ENCODE peak calls at places on chromosome 15, in four cellular contexts. One of them, this sample, is unnamed.

GRCh38 chr15:67064607-67065530 is 533 bp upstream of the SMAD3 start:
- DNase-seq in mesothelial cell of epicardium: peak
- DNase-seq in activated naive CD4-positive, alpha-beta T cell treated with Interleukin-2 at 50 U/mL for 16 hours: peak
- DNase-seq in AG04449: no peak
- DNase-seq in this sample: no peak

GRCh38 chr15:29097971-29098370 is 171.7 kb downstream of the NSMCE3 start:
- DNase-seq in mesothelial cell of epicardium: no peak
- DNase-seq in activated naive CD4-positive, alpha-beta T cell treated with Interleukin-2 at 50 U/mL for 16 hours: no peak
- DNase-seq in AG04449: no peak
- DNase-seq in this sample: no peak

GRCh38 chr15:73946795-73947370 is 20.6 kb downstream of the LOXL1 start:
- DNase-seq in mesothelial cell of epicardium: no peak
- DNase-seq in activated naive CD4-positive, alpha-beta T cell treated with Interleukin-2 at 50 U/mL for 16 hours: no peak
- DNase-seq in AG04449: no peak
- DNase-seq in this sample: no peak

GRCh38 chr15:80179025-80179759 is 26.4 kb downstream of the FAH start:
- DNase-seq in mesothelial cell of epicardium: no peak
- DNase-seq in activated naive CD4-positive, alpha-beta T cell treated with Interleukin-2 at 50 U/mL for 16 hours: no peak
- DNase-seq in AG04449: peak
- DNase-seq in this sample: peak

GRCh38 chr15:63978511-63979226 is 67.6 kb downstream of the DAPK2 start:
- DNase-seq in mesothelial cell of epicardium: no peak
- DNase-seq in activated naive CD4-positive, alpha-beta T cell treated with Interleukin-2 at 50 U/mL for 16 hours: no peak
- DNase-seq in AG04449: no peak
- DNase-seq in this sample: no peak

GRCh38 chr15:68203956-68204355 is 1.2 kb downstream of the CALML4 start:
- DNase-seq in mesothelial cell of epicardium: no peak
- DNase-seq in activated naive CD4-positive, alpha-beta T cell treated with Interleukin-2 at 50 U/mL for 16 hours: no peak
- DNase-seq in AG04449: no peak
- DNase-seq in this sample: no peak

GRCh38 chr15:74399511-74400312 is 32.3 kb upstream of the CYP11A1 start:
- DNase-seq in mesothelial cell of epicardium: no peak
- DNase-seq in activated naive CD4-positive, alpha-beta T cell treated with Interleukin-2 at 50 U/mL for 16 hours: peak
- DNase-seq in AG04449: no peak
- DNase-seq in this sample: no peak

GRCh38 chr15:66613743-66614142 is 47.9 kb upstream of the LCTL start:
- DNase-seq in mesothelial cell of epicardium: no peak
- DNase-seq in activated naive CD4-positive, alpha-beta T cell treated with Interleukin-2 at 50 U/mL for 16 hours: no peak
- DNase-seq in AG04449: no peak
- DNase-seq in this sample: no peak

GRCh38 chr15:100334905-100335304 is 6.9 kb downstream of the ADAMTS17 start:
- DNase-seq in mesothelial cell of epicardium: no peak
- DNase-seq in activated naive CD4-positive, alpha-beta T cell treated with Interleukin-2 at 50 U/mL for 16 hours: no peak
- DNase-seq in AG04449: no peak
- DNase-seq in this sample: no peak

GRCh38 chr15:66251790-66252355 is 1.7 kb downstream of the MEGF11 start:
- DNase-seq in mesothelial cell of epicardium: no peak
- DNase-seq in activated naive CD4-positive, alpha-beta T cell treated with Interleukin-2 at 50 U/mL for 16 hours: no peak
- DNase-seq in AG04449: no peak
- DNase-seq in this sample: no peak

GRCh38 chr15:68365140-68365745 is 66.7 kb downstream of the ITGA11 start:
- DNase-seq in mesothelial cell of epicardium: no peak
- DNase-seq in activated naive CD4-positive, alpha-beta T cell treated with Interleukin-2 at 50 U/mL for 16 hours: no peak
- DNase-seq in AG04449: no peak
- DNase-seq in this sample: no peak

GRCh38 chr15:90382305-90382704 is 5.7 kb upstream of the IQGAP1 start:
- DNase-seq in mesothelial cell of epicardium: no peak
- DNase-seq in activated naive CD4-positive, alpha-beta T cell treated with Interleukin-2 at 50 U/mL for 16 hours: no peak
- DNase-seq in AG04449: no peak
- DNase-seq in this sample: no peak

GRCh38 chr15:52139599-52140462 is 27.3 kb upstream of the BCL2L10 start:
- DNase-seq in mesothelial cell of epicardium: peak
- DNase-seq in activated naive CD4-positive, alpha-beta T cell treated with Interleukin-2 at 50 U/mL for 16 hours: peak
- DNase-seq in AG04449: no peak
- DNase-seq in this sample: no peak

GRCh38 chr15:20341901-20342605 is 199.5 kb downstream of the GOLGA6L6 start:
- DNase-seq in mesothelial cell of epicardium: peak
- DNase-seq in activated naive CD4-positive, alpha-beta T cell treated with Interleukin-2 at 50 U/mL for 16 hours: peak
- DNase-seq in AG04449: no peak
- DNase-seq in this sample: peak

GRCh38 chr15:73989001-73989798 is 2.9 kb downstream of the STOML1 start:
- DNase-seq in mesothelial cell of epicardium: no peak
- DNase-seq in activated naive CD4-positive, alpha-beta T cell treated with Interleukin-2 at 50 U/mL for 16 hours: no peak
- DNase-seq in AG04449: peak
- DNase-seq in this sample: no peak

GRCh38 chr15:40110866-40111550 is 2.3 kb upstream of the BMF start:
- DNase-seq in mesothelial cell of epicardium: no peak
- DNase-seq in activated naive CD4-positive, alpha-beta T cell treated with Interleukin-2 at 50 U/mL for 16 hours: no peak
- DNase-seq in AG04449: no peak
- DNase-seq in this sample: no peak

GRCh38 chr15:48966595-48967301 is 3.0 kb upstream of the SHC4 start:
- DNase-seq in mesothelial cell of epicardium: no peak
- DNase-seq in activated naive CD4-positive, alpha-beta T cell treated with Interleukin-2 at 50 U/mL for 16 hours: no peak
- DNase-seq in AG04449: no peak
- DNase-seq in this sample: no peak

GRCh38 chr15:52256366-52256765 is 39.2 kb downstream of the MYO5C start:
- DNase-seq in mesothelial cell of epicardium: no peak
- DNase-seq in activated naive CD4-positive, alpha-beta T cell treated with Interleukin-2 at 50 U/mL for 16 hours: peak
- DNase-seq in AG04449: no peak
- DNase-seq in this sample: peak

GRCh38 chr15:29348308-29348914 is 78.8 kb upstream of the NSMCE3 start:
- DNase-seq in mesothelial cell of epicardium: no peak
- DNase-seq in activated naive CD4-positive, alpha-beta T cell treated with Interleukin-2 at 50 U/mL for 16 hours: no peak
- DNase-seq in AG04449: no peak
- DNase-seq in this sample: no peak

GRCh38 chr15:41043276-41043675 is 72.8 kb downstream of the INO80 start:
- DNase-seq in mesothelial cell of epicardium: no peak
- DNase-seq in activated naive CD4-positive, alpha-beta T cell treated with Interleukin-2 at 50 U/mL for 16 hours: no peak
- DNase-seq in AG04449: peak
- DNase-seq in this sample: no peak

GRCh38 chr15:96070636-96071035 is 259.9 kb upstream of the NR2F2 start:
- DNase-seq in mesothelial cell of epicardium: no peak
- DNase-seq in activated naive CD4-positive, alpha-beta T cell treated with Interleukin-2 at 50 U/mL for 16 hours: no peak
- DNase-seq in AG04449: no peak
- DNase-seq in this sample: no peak

GRCh38 chr15:48433226-48433886 is 102.1 kb downstream of the DUT start:
- DNase-seq in mesothelial cell of epicardium: no peak
- DNase-seq in activated naive CD4-positive, alpha-beta T cell treated with Interleukin-2 at 50 U/mL for 16 hours: no peak
- DNase-seq in AG04449: no peak
- DNase-seq in this sample: no peak

GRCh38 chr15:100159436-100159835 is 182.3 kb downstream of the ADAMTS17 start:
- DNase-seq in mesothelial cell of epicardium: no peak
- DNase-seq in activated naive CD4-positive, alpha-beta T cell treated with Interleukin-2 at 50 U/mL for 16 hours: no peak
- DNase-seq in AG04449: no peak
- DNase-seq in this sample: no peak

GRCh38 chr15:83671603-83672002 is 17.7 kb downstream of the ADAMTSL3 start:
- DNase-seq in mesothelial cell of epicardium: no peak
- DNase-seq in activated naive CD4-positive, alpha-beta T cell treated with Interleukin-2 at 50 U/mL for 16 hours: no peak
- DNase-seq in AG04449: no peak
- DNase-seq in this sample: no peak

GRCh38 chr15:76866716-76867321 is 38.3 kb downstream of the SCAPER start:
- DNase-seq in mesothelial cell of epicardium: no peak
- DNase-seq in activated naive CD4-positive, alpha-beta T cell treated with Interleukin-2 at 50 U/mL for 16 hours: no peak
- DNase-seq in AG04449: peak
- DNase-seq in this sample: no peak

GRCh38 chr15:84981711-84982300 is at the start of gene PDE8A:
- DNase-seq in mesothelial cell of epicardium: no peak
- DNase-seq in activated naive CD4-positive, alpha-beta T cell treated with Interleukin-2 at 50 U/mL for 16 hours: peak
- DNase-seq in AG04449: no peak
- DNase-seq in this sample: no peak

GRCh38 chr15:28933710-28934445 is 48.1 kb downstream of the APBA2 start:
- DNase-seq in mesothelial cell of epicardium: no peak
- DNase-seq in activated naive CD4-positive, alpha-beta T cell treated with Interleukin-2 at 50 U/mL for 16 hours: no peak
- DNase-seq in AG04449: no peak
- DNase-seq in this sample: no peak

GRCh38 chr15:50017522-50017921 is 101.5 kb downstream of the ATP8B4 start:
- DNase-seq in mesothelial cell of epicardium: no peak
- DNase-seq in activated naive CD4-positive, alpha-beta T cell treated with Interleukin-2 at 50 U/mL for 16 hours: no peak
- DNase-seq in AG04449: no peak
- DNase-seq in this sample: no peak

GRCh38 chr15:67838789-67839332 is 984 bp downstream of the RNU6-1 start:
- DNase-seq in mesothelial cell of epicardium: peak
- DNase-seq in activated naive CD4-positive, alpha-beta T cell treated with Interleukin-2 at 50 U/mL for 16 hours: no peak
- DNase-seq in AG04449: no peak
- DNase-seq in this sample: no peak

GRCh38 chr15:76310470-76311070 is 699 bp downstream of the ETFA start:
- DNase-seq in mesothelial cell of epicardium: no peak
- DNase-seq in activated naive CD4-positive, alpha-beta T cell treated with Interleukin-2 at 50 U/mL for 16 hours: no peak
- DNase-seq in AG04449: no peak
- DNase-seq in this sample: no peak

GRCh38 chr15:61099030-61099800 is 129.9 kb downstream of the RORA start:
- DNase-seq in mesothelial cell of epicardium: no peak
- DNase-seq in activated naive CD4-positive, alpha-beta T cell treated with Interleukin-2 at 50 U/mL for 16 hours: no peak
- DNase-seq in AG04449: no peak
- DNase-seq in this sample: no peak

GRCh38 chr15:24954783-24955548 is at the start of the genes SNRPN and SNURF:
- DNase-seq in mesothelial cell of epicardium: peak
- DNase-seq in activated naive CD4-positive, alpha-beta T cell treated with Interleukin-2 at 50 U/mL for 16 hours: peak
- DNase-seq in AG04449: peak
- DNase-seq in this sample: peak

GRCh38 chr15:88419830-88420229 is 47.4 kb downstream of the MRPL46 start:
- DNase-seq in mesothelial cell of epicardium: no peak
- DNase-seq in activated naive CD4-positive, alpha-beta T cell treated with Interleukin-2 at 50 U/mL for 16 hours: no peak
- DNase-seq in AG04449: no peak
- DNase-seq in this sample: no peak

GRCh38 chr15:40340740-40341400 is at the start of gene CCDC9B:
- DNase-seq in mesothelial cell of epicardium: no peak
- DNase-seq in activated naive CD4-positive, alpha-beta T cell treated with Interleukin-2 at 50 U/mL for 16 hours: no peak
- DNase-seq in AG04449: no peak
- DNase-seq in this sample: peak

GRCh38 chr15:34808016-34808415 is 12.7 kb upstream of the ACTC1 start:
- DNase-seq in mesothelial cell of epicardium: no peak
- DNase-seq in activated naive CD4-positive, alpha-beta T cell treated with Interleukin-2 at 50 U/mL for 16 hours: no peak
- DNase-seq in AG04449: no peak
- DNase-seq in this sample: no peak

GRCh38 chr15:73226064-73226463 is 142.7 kb downstream of the HCN4 start:
- DNase-seq in mesothelial cell of epicardium: no peak
- DNase-seq in activated naive CD4-positive, alpha-beta T cell treated with Interleukin-2 at 50 U/mL for 16 hours: no peak
- DNase-seq in AG04449: no peak
- DNase-seq in this sample: no peak

GRCh38 chr15:100111103-100112060 is 230.4 kb downstream of the ADAMTS17 start:
- DNase-seq in mesothelial cell of epicardium: no peak
- DNase-seq in activated naive CD4-positive, alpha-beta T cell treated with Interleukin-2 at 50 U/mL for 16 hours: peak
- DNase-seq in AG04449: no peak
- DNase-seq in this sample: peak

GRCh38 chr15:78229431-78230406 is 4.6 kb downstream of the ACSBG1 start:
- DNase-seq in mesothelial cell of epicardium: no peak
- DNase-seq in activated naive CD4-positive, alpha-beta T cell treated with Interleukin-2 at 50 U/mL for 16 hours: no peak
- DNase-seq in AG04449: no peak
- DNase-seq in this sample: no peak